ENCODE peak calls at places on chromosome 1, in six cellular contexts. V is HCT116, F is hepatocyte, T is fibroblast of lung, S is astrocyte, G is A673. Y is an unnamed sample.
A peak's percentile ranks its signal among the peaks of the same experiment; 100 is the strongest.

GRCh38 chr1:56374026-56374974 is 205.1 kb downstream of the PLPP3 start:
- DNase-seq in V (no peak), F (peak; percentile 9), T (peak; percentile 72), S (peak; percentile 57), G (no peak), Y (no peak)

GRCh38 chr1:108357802-108358201 is 92.3 kb upstream of the NBPF6 start:
- DNase-seq in V (no peak), F (no peak), T (no peak), S (no peak), G (peak; percentile 18), Y (no peak)

GRCh38 chr1:161095230-161095629 is 2.9 kb upstream of the KLHDC9 start:
- DNase-seq in V (no peak), F (no peak), T (no peak), S (no peak), G (no peak), Y (no peak)

GRCh38 chr1:153985341-153985912 is 712 bp downstream of the RAB13 start:
- DNase-seq in V (no peak), F (peak; percentile 73), T (peak; percentile 72), S (peak; percentile 50), G (peak; percentile 86), Y (no peak)

GRCh38 chr1:20126041-20126805 is 6.9 kb upstream of the PLA2G2D start:
- DNase-seq in V (no peak), F (no peak), T (no peak), S (no peak), G (no peak), Y (no peak)

GRCh38 chr1:161864577-161864976 is 98.5 kb downstream of the ATF6 start:
- DNase-seq in V (no peak), F (peak; percentile 6), T (peak; percentile 42), S (peak; percentile 25), G (peak; percentile 33), Y (no peak)

GRCh38 chr1:56578664-56578962 is 750 bp downstream of the PLPP3 start:
- DNase-seq in V (no peak), F (peak; percentile 51), T (no peak), S (no peak), G (no peak), Y (no peak)

GRCh38 chr1:91080650-91081049 is 58.8 kb upstream of the ZNF644 start:
- DNase-seq in V (no peak), F (no peak), T (no peak), S (no peak), G (no peak), Y (no peak)

GRCh38 chr1:162639718-162640117 is 7.5 kb downstream of the DDR2 start:
- DNase-seq in V (no peak), F (no peak), T (no peak), S (no peak), G (no peak), Y (no peak)

GRCh38 chr1:219757890-219758289 is 145.0 kb upstream of the ZC3H11B start:
- DNase-seq in V (no peak), F (peak; percentile 17), T (peak; percentile 34), S (peak; percentile 12), G (peak; percentile 7), Y (no peak)

GRCh38 chr1:14261395-14261794 is 337.1 kb upstream of the KAZN start:
- DNase-seq in V (no peak), F (no peak), T (no peak), S (no peak), G (no peak), Y (peak; percentile 4)

GRCh38 chr1:87632232-87632631 is 303.6 kb downstream of the LMO4 start:
- DNase-seq in V (no peak), F (no peak), T (no peak), S (no peak), G (no peak), Y (no peak)

GRCh38 chr1:28136636-28137613 is 39.6 kb downstream of the PTAFR start:
- DNase-seq in V (no peak), F (no peak), T (peak; percentile 24), S (no peak), G (no peak), Y (no peak)

GRCh38 chr1:112991721-112992120 is 35.7 kb upstream of the SLC16A1 start:
- DNase-seq in V (no peak), F (no peak), T (no peak), S (no peak), G (peak; percentile 7), Y (no peak)

GRCh38 chr1:10980094-10980577 is 32.3 kb upstream of the TARDBP start:
- DNase-seq in V (no peak), F (peak; percentile 78), T (peak; percentile 82), S (peak; percentile 64), G (no peak), Y (peak; percentile 97)

GRCh38 chr1:167439301-167439988 is 78.9 kb downstream of the CD247 start:
- DNase-seq in V (no peak), F (peak; percentile 75), T (peak; percentile 34), S (peak; percentile 23), G (peak; percentile 63), Y (peak; percentile 87)

GRCh38 chr1:182754915-182755314 is 34.7 kb upstream of the NPL start:
- DNase-seq in V (no peak), F (peak; percentile 18), T (no peak), S (no peak), G (no peak), Y (no peak)

GRCh38 chr1:52142220-52143153 is 598 bp downstream of the ZFYVE9 start:
- DNase-seq in V (no peak), F (peak; percentile 64), T (peak; percentile 63), S (peak; percentile 43), G (peak; percentile 73), Y (peak; percentile 70)

GRCh38 chr1:22231068-22231593 is 88.2 kb upstream of the WNT4 start:
- DNase-seq in V (no peak), F (no peak), T (no peak), S (no peak), G (no peak), Y (no peak)

GRCh38 chr1:117240547-117240946 is 29.8 kb upstream of the VTCN1 start:
- DNase-seq in V (no peak), F (no peak), T (no peak), S (no peak), G (no peak), Y (no peak)

GRCh38 chr1:21655748-21656147 is 13.4 kb downstream of the RAP1GAP start:
- DNase-seq in V (peak; percentile 49), F (no peak), T (no peak), S (no peak), G (peak; percentile 63), Y (peak; percentile 56)

GRCh38 chr1:235056937-235057336 is 71.7 kb downstream of the TOMM20 start:
- DNase-seq in V (no peak), F (peak; percentile 5), T (no peak), S (no peak), G (no peak), Y (no peak)

GRCh38 chr1:69511426-69512192 is 56.1 kb upstream of the LRRC7 start:
- DNase-seq in V (no peak), F (no peak), T (peak; percentile 33), S (no peak), G (no peak), Y (no peak)

GRCh38 chr1:34925730-34926129 is 3.7 kb downstream of the DLGAP3 start:
- DNase-seq in V (no peak), F (no peak), T (no peak), S (no peak), G (no peak), Y (no peak)
- TF ChIP-seq EZH2 in V (no peak), F (no peak), T (no peak), S (no peak), G (no peak), Y (no peak)

GRCh38 chr1:61053281-61053711 is 29.1 kb upstream of the NFIA start:
- DNase-seq in V (no peak), F (no peak), T (no peak), S (no peak), G (no peak), Y (no peak)

GRCh38 chr1:61049850-61050540 is 32.4 kb upstream of the NFIA start:
- DNase-seq in V (peak; percentile 73), F (peak; percentile 93), T (peak; percentile 61), S (peak; percentile 46), G (peak; percentile 93), Y (peak; percentile 93)

GRCh38 chr1:61050541-61051454 is 31.6 kb upstream of the NFIA start:
- DNase-seq in V (no peak), F (peak; percentile 54), T (no peak), S (no peak), G (peak; percentile 31), Y (peak; percentile 85)

GRCh38 chr1:61052393-61053280 is 29.7 kb upstream of the NFIA start:
- DNase-seq in V (no peak), F (no peak), T (no peak), S (no peak), G (no peak), Y (peak; percentile 61)

GRCh38 chr1:61051455-61052392 is 30.6 kb upstream of the NFIA start:
- DNase-seq in V (no peak), F (no peak), T (no peak), S (no peak), G (no peak), Y (peak; percentile 60)
- TF ChIP-seq EZH2 in V (no peak), F (peak; percentile 25), T (no peak), S (peak; percentile 28), G (no peak), Y (peak; percentile 93)

GRCh38 chr1:7749126-7749525 is 22.0 kb upstream of the VAMP3 start:
- DNase-seq in V (no peak), F (no peak), T (no peak), S (no peak), G (no peak), Y (no peak)

GRCh38 chr1:7751174-7751573 is 19.9 kb upstream of the VAMP3 start:
- DNase-seq in V (no peak), F (no peak), T (no peak), S (no peak), G (no peak), Y (no peak)

GRCh38 chr1:7755448-7755847 is 15.6 kb upstream of the VAMP3 start:
- DNase-seq in V (no peak), F (no peak), T (peak; percentile 5), S (no peak), G (peak; percentile 41), Y (peak; percentile 43)

GRCh38 chr1:7754234-7754633 is 16.9 kb upstream of the VAMP3 start:
- DNase-seq in V (no peak), F (no peak), T (no peak), S (no peak), G (no peak), Y (no peak)

DNA sequence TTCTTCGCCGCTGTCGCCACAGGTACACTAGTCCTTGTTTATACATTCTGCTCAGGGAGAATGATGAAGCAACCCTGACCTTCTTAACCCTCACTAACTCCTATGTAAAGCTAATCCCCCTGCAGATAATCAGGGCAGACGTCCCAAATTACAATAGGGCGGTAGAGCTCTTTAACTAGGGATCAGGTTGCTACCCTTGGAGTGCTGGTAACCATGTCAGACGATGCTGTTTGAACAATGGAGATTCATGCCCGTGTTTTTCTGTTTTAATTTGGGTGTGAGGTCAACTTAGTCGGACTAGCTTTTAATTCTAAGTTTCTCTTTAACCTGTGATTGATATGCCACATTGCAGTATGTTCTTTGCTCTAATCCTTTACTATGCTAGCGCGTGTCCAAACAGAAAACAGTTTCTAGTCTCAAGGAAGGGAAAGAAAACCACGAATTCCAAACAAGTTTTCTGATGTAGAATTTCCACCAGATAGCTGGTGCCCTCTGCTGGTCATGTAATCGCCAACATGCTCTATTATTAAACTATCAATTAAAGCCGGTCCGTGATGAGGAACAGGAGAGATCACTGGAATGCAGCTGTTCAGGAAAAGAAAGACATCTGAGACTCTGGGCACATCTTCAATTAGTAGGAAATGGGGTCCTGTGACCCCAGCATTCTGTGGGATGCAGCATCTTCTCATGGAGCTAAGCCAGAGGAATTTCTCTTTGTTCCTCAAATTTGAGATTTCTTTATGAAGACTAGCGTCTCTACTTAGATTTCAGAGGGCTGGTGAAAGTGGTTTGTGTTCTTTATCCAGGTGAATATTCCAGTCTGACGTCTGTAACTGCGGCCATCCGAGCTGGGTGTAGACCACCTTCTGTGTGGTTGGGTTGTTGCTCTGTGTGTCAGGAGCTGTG is 18.3 kb upstream of the VAMP3 start:
- DNase-seq in V (peak; percentile 32), F (peak; percentile 85), T (peak; percentile 60), S (peak; percentile 39), G (peak; percentile 78), Y (peak; percentile 90)
- TF ChIP-seq EZH2 in V (no peak), F (no peak), T (no peak), S (no peak), G (no peak), Y (peak; percentile 40)

GRCh38 chr1:26046313-26047031 is 554 bp upstream of the SLC30A2 start:
- DNase-seq in V (no peak), F (no peak), T (no peak), S (no peak), G (no peak), Y (peak; percentile 47)
- TF ChIP-seq EZH2 in V (no peak), F (no peak), T (peak; percentile 83), S (peak; percentile 73), G (no peak), Y (peak; percentile 88)

Y was measured in neural progenitor cell.